ENCODE peak calls at places on chromosomes 13 and 19, in nine cellular contexts. One of them, this sample, is unnamed. For H3K4me1 and H3K36me3, the result is how much of the 10 kb centered on the place peaks cover.

GRCh38 chr19:47377208-47377701 is 28.1 kb downstream of the DHX34 start:
- DNase-seq in Panc1: no peak
- DNase-seq in PC-9: no peak
- DNase-seq in left ventricle myocardium inferior: peak
- DNase-seq in mesendoderm: peak
- DNase-seq in tibial artery: no peak
- DNase-seq in sigmoid colon: peak
- DNase-seq in body of pancreas: peak
- DNase-seq in PC-3: no peak
- DNase-seq in this sample: no peak

GRCh38 chr13:78659450-78660110 is 625 bp upstream of the OBI1 start:
- DNase-seq in Panc1: no peak
- DNase-seq in PC-9: no peak
- DNase-seq in left ventricle myocardium inferior: no peak
- DNase-seq in mesendoderm: no peak
- DNase-seq in tibial artery: no peak
- DNase-seq in sigmoid colon: no peak
- DNase-seq in body of pancreas: no peak
- DNase-seq in PC-3: no peak
- DNase-seq in this sample: no peak

GRCh38 chr13:112814905-112815585 is 125.2 kb downstream of the ATP11A start:
- DNase-seq in Panc1: no peak
- DNase-seq in PC-9: no peak
- DNase-seq in left ventricle myocardium inferior: peak
- DNase-seq in mesendoderm: no peak
- DNase-seq in tibial artery: no peak
- DNase-seq in sigmoid colon: peak
- DNase-seq in body of pancreas: no peak
- DNase-seq in PC-3: peak
- DNase-seq in this sample: peak

GRCh38 chr19:24140591-24140990 is 53.6 kb downstream of the ZNF254 start:
- DNase-seq in Panc1: no peak
- DNase-seq in PC-9: no peak
- DNase-seq in left ventricle myocardium inferior: no peak
- DNase-seq in mesendoderm: no peak
- DNase-seq in tibial artery: no peak
- DNase-seq in sigmoid colon: no peak
- DNase-seq in body of pancreas: no peak
- DNase-seq in PC-3: no peak
- DNase-seq in this sample: no peak

GRCh38 chr19:28940751-28941500 is 272.0 kb downstream of the UQCRFS1 start:
- DNase-seq in Panc1: no peak
- DNase-seq in PC-9: no peak
- DNase-seq in left ventricle myocardium inferior: no peak
- DNase-seq in mesendoderm: no peak
- DNase-seq in tibial artery: no peak
- DNase-seq in sigmoid colon: no peak
- DNase-seq in body of pancreas: no peak
- DNase-seq in PC-3: no peak
- DNase-seq in this sample: no peak

GRCh38 chr13:114101325-114101821 is 31.1 kb downstream of the RASA3 start:
- DNase-seq in Panc1: no peak
- DNase-seq in PC-9: no peak
- DNase-seq in left ventricle myocardium inferior: no peak
- DNase-seq in mesendoderm: no peak
- DNase-seq in tibial artery: peak
- DNase-seq in sigmoid colon: peak
- DNase-seq in body of pancreas: peak
- DNase-seq in PC-3: no peak
- DNase-seq in this sample: no peak

GRCh38 chr13:31053896-31054295 is 107.8 kb downstream of the HSPH1 start:
- DNase-seq in Panc1: no peak
- DNase-seq in PC-9: no peak
- DNase-seq in left ventricle myocardium inferior: no peak
- DNase-seq in mesendoderm: no peak
- DNase-seq in tibial artery: no peak
- DNase-seq in sigmoid colon: no peak
- DNase-seq in body of pancreas: no peak
- DNase-seq in PC-3: no peak
- DNase-seq in this sample: no peak

GRCh38 chr19:5563941-5564612 is 3.7 kb downstream of the TINCR start:
- DNase-seq in Panc1: no peak
- DNase-seq in PC-9: peak
- DNase-seq in left ventricle myocardium inferior: no peak
- DNase-seq in mesendoderm: peak
- DNase-seq in tibial artery: no peak
- DNase-seq in sigmoid colon: no peak
- DNase-seq in body of pancreas: no peak
- DNase-seq in PC-3: peak
- DNase-seq in this sample: peak

GRCh38 chr19:49017666-49018351 is 918 bp upstream of the LHB start:
- DNase-seq in Panc1: no peak
- DNase-seq in PC-9: no peak
- DNase-seq in left ventricle myocardium inferior: peak
- DNase-seq in mesendoderm: peak
- DNase-seq in tibial artery: peak
- DNase-seq in sigmoid colon: no peak
- DNase-seq in body of pancreas: peak
- DNase-seq in PC-3: peak
- DNase-seq in this sample: peak

GRCh38 chr13:64154514-64154913 is 2738.9 kb upstream of the PCDH20 start:
- DNase-seq in Panc1: no peak
- DNase-seq in PC-9: no peak
- DNase-seq in left ventricle myocardium inferior: no peak
- DNase-seq in mesendoderm: peak
- DNase-seq in tibial artery: no peak
- DNase-seq in sigmoid colon: no peak
- DNase-seq in body of pancreas: no peak
- DNase-seq in PC-3: peak
- DNase-seq in this sample: no peak

GRCh38 chr19:51296331-51297093 is 14.9 kb upstream of the IGLON5 start:
- DNase-seq in Panc1: no peak
- DNase-seq in PC-9: no peak
- DNase-seq in left ventricle myocardium inferior: no peak
- DNase-seq in mesendoderm: peak
- DNase-seq in tibial artery: no peak
- DNase-seq in sigmoid colon: no peak
- DNase-seq in body of pancreas: no peak
- DNase-seq in PC-3: peak
- DNase-seq in this sample: peak

GRCh38 chr13:88022826-88023225 is 351.7 kb downstream of the SLITRK5 start:
- DNase-seq in Panc1: no peak
- DNase-seq in PC-9: no peak
- DNase-seq in left ventricle myocardium inferior: no peak
- DNase-seq in mesendoderm: no peak
- DNase-seq in tibial artery: no peak
- DNase-seq in sigmoid colon: no peak
- DNase-seq in body of pancreas: no peak
- DNase-seq in PC-3: no peak
- DNase-seq in this sample: no peak

GRCh38 chr19:41500443-41500842 is 57.5 kb downstream of the ERICH4 start:
- DNase-seq in Panc1: no peak
- DNase-seq in PC-9: no peak
- DNase-seq in left ventricle myocardium inferior: no peak
- DNase-seq in mesendoderm: no peak
- DNase-seq in tibial artery: no peak
- DNase-seq in sigmoid colon: no peak
- DNase-seq in body of pancreas: no peak
- DNase-seq in PC-3: no peak
- DNase-seq in this sample: no peak

GRCh38 chr13:41058229-41059070 is 2.9 kb upstream of the WBP4 start:
- DNase-seq in Panc1: no peak
- DNase-seq in PC-9: no peak
- DNase-seq in left ventricle myocardium inferior: no peak
- DNase-seq in mesendoderm: peak
- DNase-seq in tibial artery: no peak
- DNase-seq in sigmoid colon: no peak
- DNase-seq in body of pancreas: peak
- DNase-seq in PC-3: no peak
- DNase-seq in this sample: no peak

GRCh38 chr13:111177081-111177711 is 62.1 kb downstream of the ARHGEF7 start:
- DNase-seq in Panc1: no peak
- DNase-seq in PC-9: peak
- DNase-seq in left ventricle myocardium inferior: peak
- DNase-seq in mesendoderm: no peak
- DNase-seq in tibial artery: peak
- DNase-seq in sigmoid colon: peak
- DNase-seq in body of pancreas: peak
- DNase-seq in PC-3: no peak
- DNase-seq in this sample: no peak

GRCh38 chr13:111175948-111176347 is 60.8 kb downstream of the ARHGEF7 start:
- DNase-seq in Panc1: no peak
- DNase-seq in PC-9: no peak
- DNase-seq in left ventricle myocardium inferior: no peak
- DNase-seq in mesendoderm: peak
- DNase-seq in tibial artery: no peak
- DNase-seq in sigmoid colon: no peak
- DNase-seq in body of pancreas: no peak
- DNase-seq in PC-3: no peak
- DNase-seq in this sample: no peak

GRCh38 chr13:111175372-111175771 is 60.3 kb downstream of the ARHGEF7 start:
- DNase-seq in Panc1: no peak
- DNase-seq in PC-9: no peak
- DNase-seq in left ventricle myocardium inferior: no peak
- DNase-seq in mesendoderm: no peak
- DNase-seq in tibial artery: no peak
- DNase-seq in sigmoid colon: no peak
- DNase-seq in body of pancreas: no peak
- DNase-seq in PC-3: no peak
- DNase-seq in this sample: no peak

GRCh38 chr13:111177803-111178389 is 62.8 kb downstream of the ARHGEF7 start:
- DNase-seq in Panc1: no peak
- DNase-seq in PC-9: peak
- DNase-seq in left ventricle myocardium inferior: no peak
- DNase-seq in mesendoderm: no peak
- DNase-seq in tibial artery: no peak
- DNase-seq in sigmoid colon: no peak
- DNase-seq in body of pancreas: no peak
- DNase-seq in PC-3: no peak
- DNase-seq in this sample: no peak

GRCh38 chr13:111176421-111176820 is 61.3 kb downstream of the ARHGEF7 start:
- DNase-seq in Panc1: no peak
- DNase-seq in PC-9: peak
- DNase-seq in left ventricle myocardium inferior: no peak
- DNase-seq in mesendoderm: no peak
- DNase-seq in tibial artery: no peak
- DNase-seq in sigmoid colon: no peak
- DNase-seq in body of pancreas: no peak
- DNase-seq in PC-3: no peak
- DNase-seq in this sample: no peak
- H3K4me1 ChIP-seq in Panc1: under half
- H3K4me1 ChIP-seq in PC-9: under half
- H3K4me1 ChIP-seq in left ventricle myocardium inferior: half or more
- H3K4me1 ChIP-seq in mesendoderm: under half
- H3K4me1 ChIP-seq in tibial artery: under half
- H3K4me1 ChIP-seq in sigmoid colon: under half
- H3K4me1 ChIP-seq in body of pancreas: under half
- H3K4me1 ChIP-seq in PC-3: under half
- H3K4me1 ChIP-seq in this sample: under half

DNA sequence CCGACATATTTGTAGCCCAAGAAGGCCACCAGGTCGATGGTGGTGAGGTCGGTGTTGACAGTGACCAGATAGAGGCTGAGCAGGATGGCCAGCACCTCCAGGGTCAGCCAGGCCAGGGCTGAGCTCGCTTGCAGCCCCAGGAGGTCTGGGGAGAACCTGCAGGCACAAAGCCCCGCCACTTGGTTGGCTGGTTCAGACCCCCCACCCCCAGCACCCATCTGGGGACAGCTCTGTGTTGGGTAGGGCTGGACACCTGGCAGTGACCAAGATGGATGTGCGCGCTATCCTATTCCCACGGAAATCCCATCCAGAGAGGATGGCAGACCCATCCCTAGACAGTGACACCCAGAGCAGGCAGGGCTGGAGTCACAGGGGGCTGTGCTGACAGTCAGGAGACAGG is 3.5 kb downstream of the C19orf33 start:
- DNase-seq in Panc1: no peak
- DNase-seq in PC-9: no peak
- DNase-seq in left ventricle myocardium inferior: no peak
- DNase-seq in mesendoderm: no peak
- DNase-seq in tibial artery: no peak
- DNase-seq in sigmoid colon: no peak
- DNase-seq in body of pancreas: no peak
- DNase-seq in PC-3: no peak
- DNase-seq in this sample: no peak
- H3K36me3 ChIP-seq in Panc1: under half
- H3K36me3 ChIP-seq in PC-9: under half
- H3K36me3 ChIP-seq in left ventricle myocardium inferior: under half
- H3K36me3 ChIP-seq in mesendoderm: under half
- H3K36me3 ChIP-seq in tibial artery: half or more
- H3K36me3 ChIP-seq in sigmoid colon: under half
- H3K36me3 ChIP-seq in body of pancreas: under half
- H3K36me3 ChIP-seq in PC-3: under half
- H3K36me3 ChIP-seq in this sample: under half

GRCh38 chr13:46211116-46211515 is 612 bp upstream of the LRRC63 start:
- DNase-seq in Panc1: no peak
- DNase-seq in PC-9: no peak
- DNase-seq in left ventricle myocardium inferior: no peak
- DNase-seq in mesendoderm: peak
- DNase-seq in tibial artery: no peak
- DNase-seq in sigmoid colon: no peak
- DNase-seq in body of pancreas: no peak
- DNase-seq in PC-3: peak
- DNase-seq in this sample: no peak

GRCh38 chr13:46211521-46212351 is at the start of gene LRRC63:
- DNase-seq in Panc1: no peak
- DNase-seq in PC-9: no peak
- DNase-seq in left ventricle myocardium inferior: peak
- DNase-seq in mesendoderm: peak
- DNase-seq in tibial artery: peak
- DNase-seq in sigmoid colon: peak
- DNase-seq in body of pancreas: peak
- DNase-seq in PC-3: peak
- DNase-seq in this sample: peak

GRCh38 chr13:46207828-46208227 is 3.9 kb upstream of the LRRC63 start:
- DNase-seq in Panc1: no peak
- DNase-seq in PC-9: no peak
- DNase-seq in left ventricle myocardium inferior: no peak
- DNase-seq in mesendoderm: no peak
- DNase-seq in tibial artery: no peak
- DNase-seq in sigmoid colon: no peak
- DNase-seq in body of pancreas: no peak
- DNase-seq in PC-3: no peak
- DNase-seq in this sample: no peak

GRCh38 chr13:46213242-46213641 is 1.5 kb downstream of the LRRC63 start:
- DNase-seq in Panc1: no peak
- DNase-seq in PC-9: no peak
- DNase-seq in left ventricle myocardium inferior: no peak
- DNase-seq in mesendoderm: no peak
- DNase-seq in tibial artery: no peak
- DNase-seq in sigmoid colon: no peak
- DNase-seq in body of pancreas: no peak
- DNase-seq in PC-3: peak
- DNase-seq in this sample: no peak

GRCh38 chr13:46210362-46211083 is 1.2 kb upstream of the LRRC63 start:
- DNase-seq in Panc1: no peak
- DNase-seq in PC-9: no peak
- DNase-seq in left ventricle myocardium inferior: no peak
- DNase-seq in mesendoderm: no peak
- DNase-seq in tibial artery: no peak
- DNase-seq in sigmoid colon: no peak
- DNase-seq in body of pancreas: no peak
- DNase-seq in PC-3: peak
- DNase-seq in this sample: no peak
- H3K4me3 ChIP-seq in Panc1: no peak
- H3K4me3 ChIP-seq in PC-9: peak
- H3K4me3 ChIP-seq in left ventricle myocardium inferior: no peak
- H3K4me3 ChIP-seq in mesendoderm: no peak
- H3K4me3 ChIP-seq in tibial artery: no peak
- H3K4me3 ChIP-seq in sigmoid colon: peak
- H3K4me3 ChIP-seq in body of pancreas: no peak
- H3K4me3 ChIP-seq in PC-3: peak
- H3K4me3 ChIP-seq in this sample: peak

GRCh38 chr19:38704488-38705026 is 39.7 kb downstream of the CAPN12 start:
- DNase-seq in Panc1: no peak
- DNase-seq in PC-9: no peak
- DNase-seq in left ventricle myocardium inferior: no peak
- DNase-seq in mesendoderm: peak
- DNase-seq in tibial artery: no peak
- DNase-seq in sigmoid colon: no peak
- DNase-seq in body of pancreas: no peak
- DNase-seq in PC-3: no peak
- DNase-seq in this sample: no peak
- H3K4me1 ChIP-seq in Panc1: half or more
- H3K4me1 ChIP-seq in PC-9: under half
- H3K4me1 ChIP-seq in left ventricle myocardium inferior: half or more
- H3K4me1 ChIP-seq in mesendoderm: under half
- H3K4me1 ChIP-seq in tibial artery: under half
- H3K4me1 ChIP-seq in sigmoid colon: under half
- H3K4me1 ChIP-seq in body of pancreas: under half
- H3K4me1 ChIP-seq in PC-3: under half
- H3K4me1 ChIP-seq in this sample: under half